ENCODE peak calls at places on chromosomes 5 and 9, in six cellular contexts. G, R, L, K, J and V are unnamed samples.

GRCh38 chr9:69165581-69165980 is 8.5 kb upstream of the TJP2 start:
- DNase-seq in G (no peak), R (no peak), L (no peak), K (no peak), J (no peak), V (no peak)

GRCh38 chr9:115349542-115349941 is 231.6 kb upstream of the TNC start:
- DNase-seq in G (no peak), R (no peak), L (no peak), K (no peak), J (no peak), V (no peak)

GRCh38 chr5:72244862-72245371 is 75.1 kb downstream of the MRPS27 start:
- DNase-seq in G (peak), R (peak), L (no peak), K (peak), J (no peak), V (no peak)

GRCh38 chr5:102911973-102912372 is 156.9 kb downstream of the PAM start:
- DNase-seq in G (no peak), R (no peak), L (no peak), K (no peak), J (no peak), V (no peak)

GRCh38 chr5:133945561-133945960 is 22.9 kb downstream of the C5orf15 start:
- DNase-seq in G (no peak), R (no peak), L (no peak), K (no peak), J (no peak), V (no peak)

GRCh38 chr5:56569576-56569975 is 245.8 kb upstream of the MAP3K1 start:
- DNase-seq in G (no peak), R (no peak), L (no peak), K (no peak), J (no peak), V (no peak)

GRCh38 chr9:133838859-133839507 is 100.8 kb upstream of the SARDH start:
- DNase-seq in G (no peak), R (no peak), L (no peak), K (no peak), J (no peak), V (no peak)

GRCh38 chr5:174145821-174146220 is 100.3 kb downstream of the NSG2 start:
- DNase-seq in G (peak), R (peak), L (no peak), K (no peak), J (no peak), V (no peak)

GRCh38 chr9:13811876-13812275 is 502.1 kb downstream of the NFIB start:
- DNase-seq in G (no peak), R (no peak), L (no peak), K (no peak), J (no peak), V (no peak)

GRCh38 chr5:145531038-145531734 is 304.0 kb downstream of the PRELID2 start:
- DNase-seq in G (no peak), R (no peak), L (no peak), K (no peak), J (no peak), V (no peak)

GRCh38 chr9:133522073-133522910 is 2.5 kb downstream of the MYMK start:
- DNase-seq in G (peak), R (no peak), L (no peak), K (no peak), J (no peak), V (no peak)

GRCh38 chr5:51559390-51559789 is 176.1 kb downstream of the ISL1 start:
- DNase-seq in G (peak), R (no peak), L (no peak), K (no peak), J (no peak), V (no peak)

GRCh38 chr5:150211156-150212030 is 21.5 kb downstream of the SLC6A7 start:
- DNase-seq in G (no peak), R (no peak), L (no peak), K (no peak), J (peak), V (no peak)

GRCh38 chr5:1346627-1347440 is 1.9 kb upstream of the CLPTM1L start:
- DNase-seq in G (no peak), R (no peak), L (no peak), K (no peak), J (no peak), V (no peak)

GRCh38 chr5:169595172-169595820 is 11.7 kb downstream of the SPDL1 start:
- DNase-seq in G (no peak), R (no peak), L (no peak), K (no peak), J (no peak), V (no peak)

GRCh38 chr5:165321912-165322311 is 1816.5 kb downstream of the MAT2B start:
- DNase-seq in G (peak), R (no peak), L (no peak), K (no peak), J (no peak), V (no peak)

GRCh38 chr9:132166599-132166998 is 4.7 kb downstream of the NTNG2 start:
- DNase-seq in G (peak), R (peak), L (no peak), K (no peak), J (no peak), V (no peak)

GRCh38 chr9:93673844-93674334 is 97.5 kb downstream of the PHF2 start:
- DNase-seq in G (peak), R (no peak), L (no peak), K (no peak), J (no peak), V (no peak)

GRCh38 chr5:167839065-167839464 is 452.4 kb upstream of the WWC1 start:
- DNase-seq in G (no peak), R (no peak), L (no peak), K (no peak), J (no peak), V (no peak)

GRCh38 chr5:57435701-57436134 is 46.9 kb downstream of the ACTBL2 start:
- DNase-seq in G (no peak), R (no peak), L (no peak), K (peak), J (no peak), V (no peak)

GRCh38 chr9:129335456-129336129 is 157.5 kb upstream of the IER5L start:
- DNase-seq in G (no peak), R (no peak), L (no peak), K (no peak), J (no peak), V (no peak)

GRCh38 chr9:76980566-76980965 is 38.9 kb upstream of the FOXB2 start:
- DNase-seq in G (no peak), R (no peak), L (no peak), K (no peak), J (no peak), V (no peak)

GRCh38 chr5:167853421-167853820 is 438.0 kb upstream of the WWC1 start:
- DNase-seq in G (no peak), R (no peak), L (no peak), K (no peak), J (no peak), V (no peak)

DNA sequence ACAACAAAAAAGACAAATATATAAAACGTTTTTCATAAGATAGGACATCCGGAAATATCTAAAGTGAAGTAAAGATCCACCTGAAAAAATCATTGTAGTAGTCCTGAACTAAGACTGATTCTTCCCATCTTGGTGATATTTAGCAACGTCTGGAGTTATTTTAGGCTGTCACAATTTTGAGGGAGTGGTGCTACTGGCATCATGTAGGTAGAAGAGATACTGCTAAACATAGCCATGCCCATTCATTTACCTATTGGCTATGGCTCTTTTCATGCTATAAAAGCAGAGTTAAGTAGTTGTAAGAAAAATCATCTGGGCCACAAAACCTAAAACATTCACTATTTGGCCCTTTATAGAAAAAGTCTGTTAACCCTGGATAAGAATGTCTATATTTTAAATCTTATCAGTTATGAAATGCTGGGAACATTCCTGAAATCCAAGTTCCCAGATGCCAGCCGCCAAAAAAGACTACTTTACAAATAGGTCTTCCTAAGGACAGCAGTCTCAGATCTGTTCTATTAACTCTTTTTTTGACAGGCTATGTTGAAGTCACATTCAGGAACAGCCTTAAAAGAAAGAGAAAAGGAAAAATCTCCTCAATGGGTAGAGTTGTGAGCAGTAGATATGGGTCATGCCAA is 27.0 kb downstream of the RAPGEF6 start:
- DNase-seq in G (no peak), R (no peak), L (no peak), K (no peak), J (no peak), V (no peak)
- TF ChIP-seq GABPA in G (no peak), R (no peak), L (no peak), K (no peak), J (no peak), V (no peak)

GRCh38 chr5:139578348-139578724 is 17.2 kb downstream of the UBE2D2 start:
- DNase-seq in G (no peak), R (no peak), L (no peak), K (no peak), J (no peak), V (no peak)
- TF ChIP-seq POLR2AphosphoS5 in G (no peak), R (no peak), L (no peak), K (no peak), J (no peak), V (no peak)

DNA sequence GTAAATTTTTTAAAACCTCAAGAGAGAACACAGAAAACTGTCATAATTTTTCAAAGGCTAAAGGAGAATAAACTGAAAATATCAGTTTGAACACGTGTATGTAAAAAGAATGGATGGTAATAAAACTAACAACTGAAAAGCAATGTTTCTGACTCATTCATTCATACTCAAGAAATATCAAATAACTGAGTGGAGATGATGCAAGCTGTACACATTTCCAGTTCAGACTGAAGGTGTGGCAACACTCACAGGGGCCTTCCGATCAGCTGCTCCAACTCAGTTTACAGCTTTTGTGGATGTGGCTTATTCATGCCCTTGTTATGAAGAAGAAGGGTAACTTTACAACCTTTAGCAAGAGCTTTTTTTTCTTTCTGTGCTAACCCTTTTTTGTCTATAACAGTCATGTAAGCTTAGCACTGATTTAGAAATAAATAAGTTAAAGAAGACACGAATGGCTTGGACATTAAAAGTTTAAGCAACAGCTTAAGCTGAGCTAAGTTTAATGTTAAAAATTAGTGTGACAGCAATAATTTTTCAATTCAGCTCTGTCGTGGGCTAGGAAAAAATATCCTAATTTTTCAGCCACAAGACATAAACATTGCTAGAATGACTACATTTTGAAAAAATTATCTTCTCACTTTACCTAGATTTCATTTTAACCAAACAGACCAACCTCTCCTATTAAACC is 453.5 kb downstream of the RAB3C start:
- DNase-seq in G (no peak), R (no peak), L (no peak), K (no peak), J (no peak), V (peak)
- TF ChIP-seq GABPA in G (no peak), R (no peak), L (no peak), K (peak), J (no peak), V (no peak)

GRCh38 chr9:34744295-34745221 is 34.6 kb upstream of the CCL21 start:
- DNase-seq in G (no peak), R (no peak), L (no peak), K (no peak), J (no peak), V (no peak)

GRCh38 chr9:34737677-34738260 is 27.8 kb upstream of the CCL21 start:
- DNase-seq in G (peak), R (no peak), L (no peak), K (no peak), J (no peak), V (no peak)

GRCh38 chr9:34746526-34746925 is 36.6 kb upstream of the CCL21 start:
- DNase-seq in G (no peak), R (no peak), L (no peak), K (no peak), J (no peak), V (no peak)

GRCh38 chr9:34742710-34743109 is 32.8 kb upstream of the CCL21 start:
- DNase-seq in G (no peak), R (no peak), L (no peak), K (no peak), J (no peak), V (no peak)

GRCh38 chr9:34741628-34742027 is 31.7 kb upstream of the CCL21 start:
- DNase-seq in G (no peak), R (no peak), L (no peak), K (no peak), J (no peak), V (peak)
- TF ChIP-seq POLR2AphosphoS5 in G (no peak), R (no peak), L (no peak), K (no peak), J (no peak), V (no peak)